ENCODE peak calls at places on chromosomes 12 and 14, in six cellular contexts. V, Z, X, P, B and W are unnamed samples.

GRCh38 chr14:79580908-79581307 is 630.4 kb downstream of the DIO2 start:
- DNase-seq in V (no peak), Z (no peak), X (no peak), P (no peak), B (no peak), W (no peak)

GRCh38 chr12:110600254-110600653 is 13.7 kb upstream of the TCTN1 start:
- DNase-seq in V (peak), P (peak), B (no peak), Z (no peak), X (no peak), W (no peak)

GRCh38 chr12:111584959-111585358 is 14.2 kb downstream of the ATXN2 start:
- DNase-seq in Z (peak), X (no peak), B (no peak), P (no peak), V (no peak), W (no peak)

GRCh38 chr12:113306382-113306781 is 28.5 kb downstream of the SLC8B1 start:
- DNase-seq in B (no peak), Z (no peak), V (no peak), X (no peak), P (no peak), W (no peak)

GRCh38 chr14:82766128-82766527 is 1232.5 kb upstream of the SEL1L start:
- DNase-seq in B (no peak), Z (no peak), P (no peak), V (no peak), X (no peak), W (no peak)

GRCh38 chr12:69388371-69388770 is 28.8 kb downstream of the YEATS4 start:
- DNase-seq in P (no peak), X (no peak), B (no peak), V (peak), Z (peak), W (peak)

GRCh38 chr12:88237954-88238353 is 95.8 kb downstream of the TMTC3 start:
- DNase-seq in P (no peak), X (no peak), V (no peak), B (no peak), Z (peak), W (no peak)

GRCh38 chr12:113847856-113848255 is 118.3 kb downstream of the RBM19 start:
- DNase-seq in Z (no peak), B (no peak), X (no peak), P (no peak), V (no peak), W (no peak)

GRCh38 chr12:93707836-93708235 is 30.7 kb downstream of the CRADD start:
- DNase-seq in V (no peak), B (no peak), Z (peak), X (no peak), P (no peak), W (no peak)

GRCh38 chr12:944201-944600 is 5.3 kb downstream of the RAD52 start:
- DNase-seq in X (no peak), Z (no peak), V (no peak), P (no peak), B (no peak), W (no peak)

GRCh38 chr12:124392271-124392990 is 97.5 kb downstream of the RFLNA start:
- DNase-seq in B (no peak), X (no peak), Z (no peak), P (peak), V (no peak), W (no peak)

GRCh38 chr14:49961270-49962222 is 68.7 kb downstream of the ARF6 start:
- DNase-seq in B (no peak), P (no peak), X (no peak), Z (no peak), V (no peak), W (peak)

GRCh38 chr14:26276757-26277156 is 321.1 kb downstream of the NOVA1 start:
- DNase-seq in Z (no peak), B (no peak), V (no peak), X (no peak), P (peak), W (no peak)

GRCh38 chr14:92560106-92560865 is 46.7 kb downstream of the RIN3 start:
- DNase-seq in V (no peak), P (no peak), Z (no peak), B (no peak), X (no peak), W (no peak)

GRCh38 chr12:108403952-108404351 is 64.8 kb upstream of the CMKLR1 start:
- DNase-seq in X (no peak), P (no peak), V (no peak), Z (no peak), B (no peak), W (no peak)

GRCh38 chr12:105378821-105379400 is 48.4 kb downstream of the C12orf75 start:
- DNase-seq in B (no peak), P (peak), X (no peak), Z (no peak), V (no peak), W (no peak)

GRCh38 chr14:98077176-98077575 is 1194.8 kb downstream of the BCL11B start:
- DNase-seq in Z (no peak), X (no peak), P (peak), V (no peak), B (no peak), W (no peak)

GRCh38 chr14:67357583-67358354 is 1.8 kb downstream of the ATP6V1D start:
- DNase-seq in B (no peak), P (no peak), Z (no peak), V (no peak), X (no peak), W (no peak)

GRCh38 chr12:106645074-106645421 is 62.2 kb downstream of the RFX4 start:
- DNase-seq in B (no peak), P (peak), X (peak), Z (peak), V (no peak), W (peak)

GRCh38 chr14:22839159-22839779 is 2.9 kb downstream of the MMP14 start:
- DNase-seq in V (no peak), P (no peak), X (peak), B (no peak), Z (no peak), W (no peak)

GRCh38 chr14:102630405-102630804 is 38.0 kb downstream of the RCOR1 start:
- DNase-seq in X (no peak), Z (no peak), B (no peak), P (no peak), V (no peak), W (no peak)

GRCh38 chr12:57583008-57583831 is 7.8 kb upstream of the PIP4K2C start:
- DNase-seq in Z (peak), B (peak), P (peak), V (peak), X (peak), W (peak)

GRCh38 chr12:95601626-95602025 is 50.4 kb upstream of the USP44 start:
- DNase-seq in Z (no peak), B (no peak), X (no peak), V (no peak), P (no peak), W (no peak)

GRCh38 chr14:20472566-20473206 is 3.5 kb downstream of the PNP start:
- DNase-seq in P (no peak), V (no peak), B (no peak), X (no peak), Z (no peak), W (no peak)

GRCh38 chr12:67649165-67650126 is 901 bp downstream of the DYRK2 start:
- DNase-seq in Z (no peak), P (no peak), V (no peak), X (peak), B (peak), W (no peak)

GRCh38 chr12:112370868-112371510 is 11.2 kb downstream of the HECTD4 start:
- DNase-seq in X (no peak), Z (no peak), V (no peak), B (no peak), P (no peak), W (peak)

GRCh38 chr12:22670762-22671161 is 45.8 kb downstream of the ETNK1 start:
- DNase-seq in P (no peak), Z (no peak), V (no peak), X (no peak), B (no peak), W (no peak)

GRCh38 chr12:75011120-75011519 is 198.5 kb downstream of the KCNC2 start:
- DNase-seq in V (no peak), B (no peak), Z (no peak), P (no peak), X (no peak), W (no peak)

GRCh38 chr14:75141967-75142366 is 15.1 kb upstream of the NEK9 start:
- DNase-seq in B (no peak), V (no peak), Z (no peak), X (no peak), P (peak), W (no peak)

GRCh38 chr14:59009967-59010366 is 178.5 kb upstream of the DAAM1 start:
- DNase-seq in V (no peak), B (no peak), P (no peak), X (no peak), Z (no peak), W (no peak)

GRCh38 chr14:59055439-59056045 is 132.9 kb upstream of the DAAM1 start:
- DNase-seq in V (peak), X (no peak), B (no peak), Z (peak), P (peak), W (peak)

GRCh38 chr12:501722-502447 is 42.1 kb downstream of the B4GALNT3 start:
- DNase-seq in X (no peak), V (no peak), Z (no peak), B (no peak), P (peak), W (no peak)

GRCh38 chr12:42859612-42860011 is 270.1 kb upstream of the PRICKLE1 start:
- DNase-seq in V (no peak), P (no peak), B (no peak), X (peak), Z (no peak), W (no peak)

GRCh38 chr14:68789002-68789797 is 3.7 kb downstream of the ZFP36L1 start:
- DNase-seq in P (peak), Z (no peak), X (peak), V (no peak), B (peak), W (no peak)

GRCh38 chr14:63875311-63875710 is 22.5 kb downstream of the SYNE2 start:
- DNase-seq in Z (peak), X (no peak), P (no peak), V (no peak), B (no peak), W (peak)

GRCh38 chr12:117042171-117042809 is 56.9 kb downstream of the TESC start:
- DNase-seq in Z (peak), X (no peak), V (no peak), P (no peak), B (no peak), W (no peak)

GRCh38 chr12:46825526-46826414 is at the start of gene SLC38A4:
- DNase-seq in V (no peak), Z (peak), X (no peak), P (no peak), B (peak), W (no peak)

GRCh38 chr12:3897400-3897910 is 24.3 kb upstream of the PARP11 start:
- DNase-seq in Z (no peak), B (no peak), X (no peak), P (no peak), V (no peak), W (no peak)

GRCh38 chr12:91182664-91183455 is at the start of gene DCN:
- DNase-seq in V (no peak), X (no peak), B (no peak), Z (no peak), P (no peak), W (no peak)